ENCODE peak calls at places on chromosomes 13 and 19, in ten cellular contexts. R, B, F, W, Q, A, H, S, Z and G are unnamed samples.

GRCh38 chr13:112716841-112717520 is 27.1 kb downstream of the ATP11A start:
- DNase-seq in R (no peak), B (no peak), F (no peak), W (no peak), Q (no peak), A (no peak), H (no peak), S (no peak), Z (no peak), G (no peak)

GRCh38 chr13:50396001-50396400 is 380.8 kb downstream of the KCNRG start:
- DNase-seq in R (no peak), B (no peak), F (no peak), W (no peak), Q (no peak), A (no peak), H (no peak), S (no peak), Z (no peak), G (no peak)

GRCh38 chr13:46389985-46390384 is 2.9 kb upstream of the RUBCNL start:
- DNase-seq in R (no peak), B (peak; percentile 23), F (no peak), W (no peak), Q (no peak), A (peak; percentile 77), H (no peak), S (no peak), Z (peak; percentile 83), G (no peak)

GRCh38 chr13:108121406-108121805 is 93.9 kb downstream of the LIG4 start:
- DNase-seq in R (no peak), B (no peak), F (no peak), W (no peak), Q (no peak), A (no peak), H (no peak), S (no peak), Z (no peak), G (no peak)

GRCh38 chr19:51783373-51783772 is 11.6 kb upstream of the FPR3 start:
- DNase-seq in R (no peak), B (no peak), F (no peak), W (no peak), Q (no peak), A (no peak), H (no peak), S (peak; percentile 22), Z (no peak), G (no peak)

GRCh38 chr19:1070931-1071791 is 4.2 kb downstream of the ARHGAP45 start:
- DNase-seq in R (no peak), B (no peak), F (no peak), W (no peak), Q (no peak), A (no peak), H (no peak), S (no peak), Z (no peak), G (no peak)

GRCh38 chr19:8487137-8487851 is 15.1 kb downstream of the PRAM1 start:
- DNase-seq in R (peak; percentile 18), B (no peak), F (no peak), W (peak; percentile 40), Q (no peak), A (peak; percentile 35), H (no peak), S (no peak), Z (no peak), G (no peak)

GRCh38 chr13:110652231-110652730 is 36.9 kb downstream of the NAXD start:
- DNase-seq in R (no peak), B (no peak), F (no peak), W (no peak), Q (no peak), A (no peak), H (no peak), S (no peak), Z (no peak), G (no peak)

GRCh38 chr13:113951246-113951999 is 22.5 kb downstream of the C13orf46 start:
- DNase-seq in R (no peak), B (peak; percentile 33), F (peak; percentile 61), W (no peak), Q (no peak), A (peak; percentile 79), H (peak; percentile 89), S (peak; percentile 29), Z (no peak), G (no peak)

GRCh38 chr13:97241761-97242160 is 19.6 kb downstream of the MBNL2 start:
- DNase-seq in R (no peak), B (no peak), F (no peak), W (no peak), Q (no peak), A (no peak), H (no peak), S (no peak), Z (no peak), G (no peak)

GRCh38 chr19:709965-710714 is 1.4 kb downstream of the PALM start:
- DNase-seq in R (no peak), B (no peak), F (no peak), W (no peak), Q (no peak), A (peak; percentile 43), H (no peak), S (no peak), Z (no peak), G (no peak)

GRCh38 chr13:42258747-42259146 is 13.2 kb upstream of the AKAP11 start:
- DNase-seq in R (no peak), B (no peak), F (no peak), W (no peak), Q (no peak), A (no peak), H (no peak), S (no peak), Z (no peak), G (no peak)

GRCh38 chr13:39588384-39588783 is 14.6 kb downstream of the LHFPL6 start:
- DNase-seq in R (no peak), B (no peak), F (no peak), W (no peak), Q (no peak), A (no peak), H (no peak), S (no peak), Z (no peak), G (no peak)

GRCh38 chr13:110138009-110138699 is 168.8 kb downstream of the COL4A1 start:
- DNase-seq in R (peak; percentile 35), B (peak; percentile 19), F (peak; percentile 57), W (peak; percentile 30), Q (no peak), A (peak; percentile 64), H (peak; percentile 48), S (no peak), Z (peak; percentile 86), G (no peak)

GRCh38 chr13:78638216-78638615 is 20.7 kb downstream of the OBI1 start:
- DNase-seq in R (no peak), B (no peak), F (no peak), W (no peak), Q (no peak), A (no peak), H (no peak), S (no peak), Z (no peak), G (no peak)

GRCh38 chr13:103178986-103179695 is 112.9 kb upstream of the SLC10A2 start:
- DNase-seq in R (no peak), B (no peak), F (no peak), W (no peak), Q (no peak), A (no peak), H (no peak), S (peak; percentile 78), Z (no peak), G (no peak)

GRCh38 chr13:51518847-51519246 is 65.4 kb upstream of the WDFY2 start:
- DNase-seq in R (no peak), B (no peak), F (no peak), W (no peak), Q (no peak), A (no peak), H (no peak), S (peak; percentile 62), Z (no peak), G (no peak)

GRCh38 chr13:113122571-113123225 is at the start of gene F10:
- DNase-seq in R (no peak), B (peak; percentile 97), F (no peak), W (no peak), Q (peak; percentile 34), A (no peak), H (no peak), S (no peak), Z (no peak), G (no peak)

GRCh38 chr13:108154421-108154858 is 60.9 kb downstream of the LIG4 start:
- DNase-seq in R (no peak), B (no peak), F (no peak), W (no peak), Q (no peak), A (no peak), H (no peak), S (no peak), Z (no peak), G (no peak)

GRCh38 chr19:28882818-28883217 is 330.1 kb downstream of the UQCRFS1 start:
- DNase-seq in R (no peak), B (no peak), F (no peak), W (no peak), Q (no peak), A (no peak), H (no peak), S (no peak), Z (no peak), G (no peak)

GRCh38 chr19:790971-791604 is 6.2 kb upstream of the PTBP1 start:
- DNase-seq in R (no peak), B (no peak), F (no peak), W (no peak), Q (no peak), A (no peak), H (no peak), S (no peak), Z (no peak), G (no peak)

GRCh38 chr19:10764340-10764894 is 46.5 kb downstream of the DNM2 start:
- DNase-seq in R (no peak), B (peak; percentile 77), F (no peak), W (no peak), Q (no peak), A (no peak), H (no peak), S (no peak), Z (no peak), G (no peak)

GRCh38 chr19:13037718-13038117 is 42.4 kb downstream of the NFIX start:
- DNase-seq in R (no peak), B (no peak), F (no peak), W (no peak), Q (no peak), A (no peak), H (no peak), S (no peak), Z (no peak), G (no peak)

GRCh38 chr19:8988204-8988603 is 22.0 kb downstream of the MUC16 start:
- DNase-seq in R (no peak), B (no peak), F (peak; percentile 7), W (peak; percentile 17), Q (no peak), A (no peak), H (no peak), S (no peak), Z (no peak), G (peak; percentile 3)

GRCh38 chr19:49335071-49335783 is at the start of gene CD37:
- DNase-seq in R (peak; percentile 32), B (no peak), F (no peak), W (peak; percentile 44), Q (no peak), A (no peak), H (no peak), S (no peak), Z (no peak), G (no peak)

GRCh38 chr13:37348916-37349653 is 243.6 kb upstream of the CSNK1A1L start:
- DNase-seq in R (no peak), B (no peak), F (no peak), W (no peak), Q (no peak), A (no peak), H (no peak), S (no peak), Z (no peak), G (peak; percentile 34)

GRCh38 chr13:99104396-99104795 is 96.3 kb upstream of the UBAC2 start:
- DNase-seq in R (no peak), B (no peak), F (no peak), W (no peak), Q (no peak), A (no peak), H (no peak), S (no peak), Z (no peak), G (no peak)

GRCh38 chr19:52532480-52532879 is 5.0 kb downstream of the ZNF808 start:
- DNase-seq in R (no peak), B (no peak), F (no peak), W (no peak), Q (no peak), A (no peak), H (no peak), S (no peak), Z (no peak), G (no peak)